ENCODE peak calls at places on chromosomes 13 and 19, in nine cellular contexts. T is activated CD4-positive, alpha-beta T cell treated with anti-CD3 and anti-CD28 coated beads, Interleukin-2, amount 50 U/mL, for 24 hours; H is upper lobe of left lung; D is fibroblast of pulmonary artery; N is cerebellar nuclear complex; A is RCC 7860; W is neuronal stem cell; C is mesenteric fat pad; P is M059J. F is an unnamed sample.
A peak's percentile ranks its signal among the peaks of the same experiment; 100 is the strongest.

GRCh38 chr13:53873558-53873957 is 844.9 kb downstream of the OLFM4 start:
- DNase-seq in T (no peak), H (no peak), D (no peak), N (no peak), A (no peak), W (no peak), C (no peak), P (no peak), F (no peak)

GRCh38 chr13:99528547-99528946 is 27.3 kb downstream of the TM9SF2 start:
- DNase-seq in T (no peak), H (no peak), D (no peak), N (no peak), A (no peak), W (no peak), C (no peak), P (no peak), F (peak; percentile 14)

GRCh38 chr19:4120531-4120930 is 3.4 kb downstream of the MAP2K2 start:
- DNase-seq in T (no peak), H (no peak), D (peak; percentile 60), N (no peak), A (no peak), W (no peak), C (no peak), P (peak; percentile 81), F (no peak)

GRCh38 chr13:50801087-50801931 is 42.2 kb downstream of the DLEU7 start:
- DNase-seq in T (peak; percentile 16), H (no peak), D (peak; percentile 89), N (no peak), A (peak; percentile 39), W (peak; percentile 76), C (no peak), P (peak; percentile 76), F (peak; percentile 66)

GRCh38 chr13:41859555-41859954 is 101.4 kb downstream of the VWA8 start:
- DNase-seq in T (no peak), H (no peak), D (no peak), N (no peak), A (no peak), W (no peak), C (no peak), P (no peak), F (peak; percentile 59)

GRCh38 chr19:10270180-10270615 is 722 bp upstream of the ICAM1 start:
- DNase-seq in T (peak; percentile 38), H (peak; percentile 92), D (peak; percentile 53), N (no peak), A (peak; percentile 80), W (no peak), C (peak; percentile 94), P (peak; percentile 78), F (peak; percentile 63)

GRCh38 chr19:17489392-17490030 is 19.2 kb downstream of the SLC27A1 start:
- DNase-seq in T (no peak), H (no peak), D (no peak), N (no peak), A (no peak), W (no peak), C (no peak), P (no peak), F (no peak)

GRCh38 chr19:12527034-12527836 is 24.0 kb downstream of the ZNF564 start:
- DNase-seq in T (no peak), H (no peak), D (peak; percentile 55), N (no peak), A (no peak), W (no peak), C (no peak), P (peak; percentile 54), F (peak; percentile 73)

GRCh38 chr19:43503501-43504425 is 783 bp downstream of the PHLDB3 start:
- DNase-seq in T (peak; percentile 97), H (peak; percentile 98), D (peak; percentile 86), N (no peak), A (peak; percentile 68), W (peak; percentile 97), C (peak; percentile 96), P (peak; percentile 92), F (peak; percentile 75)

GRCh38 chr19:46009530-46010510 is 13.0 kb downstream of the PGLYRP1 start:
- DNase-seq in T (peak; percentile 38), H (no peak), D (peak; percentile 82), N (no peak), A (no peak), W (peak; percentile 77), C (no peak), P (peak; percentile 58), F (peak; percentile 80)

GRCh38 chr13:54144809-54145208 is 1116.2 kb downstream of the OLFM4 start:
- DNase-seq in T (no peak), H (no peak), D (no peak), N (no peak), A (no peak), W (no peak), C (no peak), P (no peak), F (no peak)

GRCh38 chr19:2426661-2427322 is 594 bp downstream of the TIMM13 start:
- DNase-seq in T (peak; percentile 35), H (peak; percentile 86), D (peak; percentile 37), N (no peak), A (peak; percentile 13), W (peak; percentile 63), C (no peak), P (no peak), F (no peak)

GRCh38 chr19:19026299-19026971 is 6.9 kb downstream of the SUGP2 start:
- DNase-seq in T (no peak), H (no peak), D (peak; percentile 10), N (no peak), A (no peak), W (no peak), C (no peak), P (peak; percentile 11), F (no peak)

GRCh38 chr13:24784319-24784718 is 20.4 kb downstream of the RNF17 start:
- DNase-seq in T (no peak), H (no peak), D (no peak), N (no peak), A (no peak), W (no peak), C (no peak), P (no peak), F (peak; percentile 8)

F was measured in amniotic epithelial cell.